ENCODE peak calls at places on chromosome 14, in seven cellular contexts. I, U, X, R, G, L and V are unnamed samples.

GRCh38 chr14:55638665-55639064 is 58.7 kb downstream of the KTN1 start:
- DNase-seq in I (no peak), U (no peak), X (no peak), R (no peak), G (no peak), L (no peak), V (no peak)

GRCh38 chr14:69151458-69152180 is 1.3 kb downstream of the DCAF5 start:
- DNase-seq in I (peak; percentile 82), U (peak; percentile 86), X (peak; percentile 67), R (peak; percentile 78), G (peak; percentile 89), L (peak; percentile 84), V (peak; percentile 76)

GRCh38 chr14:59918824-59919581 is 941 bp upstream of the LRRC9 start:
- DNase-seq in I (peak; percentile 46), U (peak; percentile 31), X (peak; percentile 18), R (no peak), G (peak; percentile 53), L (peak; percentile 12), V (no peak)

GRCh38 chr14:59055439-59056045 is 132.9 kb upstream of the DAAM1 start:
- DNase-seq in I (no peak), U (peak; percentile 29), X (peak; percentile 72), R (no peak), G (peak; percentile 64), L (peak; percentile 15), V (peak; percentile 26)

GRCh38 chr14:38078393-38078792 is 129.3 kb upstream of the SSTR1 start:
- DNase-seq in I (no peak), U (no peak), X (no peak), R (no peak), G (no peak), L (no peak), V (peak; percentile 30)

GRCh38 chr14:65423986-65424385 is 11.5 kb downstream of the FUT8 start:
- DNase-seq in I (no peak), U (no peak), X (no peak), R (no peak), G (no peak), L (no peak), V (no peak)

GRCh38 chr14:76516884-76517283 is 140.9 kb downstream of the ESRRB start:
- DNase-seq in I (no peak), U (no peak), X (no peak), R (no peak), G (no peak), L (no peak), V (no peak)

GRCh38 chr14:94203473-94204210 is 29.5 kb downstream of the PPP4R4 start:
- DNase-seq in I (no peak), U (no peak), X (no peak), R (no peak), G (no peak), L (no peak), V (no peak)

GRCh38 chr14:83905157-83905556 is 1624.8 kb upstream of the FLRT2 start:
- DNase-seq in I (no peak), U (no peak), X (no peak), R (no peak), G (no peak), L (no peak), V (no peak)

GRCh38 chr14:69314327-69314726 is 54.4 kb downstream of the GALNT16 start:
- DNase-seq in I (no peak), U (no peak), X (no peak), R (no peak), G (no peak), L (no peak), V (no peak)

GRCh38 chr14:39491134-39491541 is 58.9 kb upstream of the FBXO33 start:
- DNase-seq in I (no peak), U (no peak), X (peak; percentile 52), R (no peak), G (peak; percentile 63), L (no peak), V (no peak)

GRCh38 chr14:55973285-55973800 is 144.9 kb upstream of the PELI2 start:
- DNase-seq in I (no peak), U (no peak), X (no peak), R (no peak), G (no peak), L (no peak), V (no peak)

GRCh38 chr14:103292426-103293374 is 41.3 kb upstream of the EIF5 start:
- DNase-seq in I (peak; percentile 80), U (peak; percentile 86), X (peak; percentile 53), R (peak; percentile 80), G (peak; percentile 86), L (peak; percentile 80), V (peak; percentile 84)

GRCh38 chr14:79404874-79405273 is 806.4 kb downstream of the DIO2 start:
- DNase-seq in I (no peak), U (no peak), X (peak; percentile 31), R (no peak), G (peak; percentile 10), L (no peak), V (no peak)

GRCh38 chr14:86513564-86513963 is 983.6 kb downstream of the FLRT2 start:
- DNase-seq in I (no peak), U (no peak), X (no peak), R (no peak), G (no peak), L (no peak), V (no peak)

GRCh38 chr14:83425138-83425537 is 1891.5 kb upstream of the SEL1L start:
- DNase-seq in I (no peak), U (no peak), X (peak; percentile 42), R (no peak), G (no peak), L (no peak), V (no peak)

GRCh38 chr14:23612354-23612732 is 23.8 kb upstream of the DHRS2 start:
- DNase-seq in I (no peak), U (no peak), X (no peak), R (no peak), G (no peak), L (no peak), V (no peak)

GRCh38 chr14:23614395-23614828 is 21.8 kb upstream of the DHRS2 start:
- DNase-seq in I (no peak), U (no peak), X (no peak), R (no peak), G (no peak), L (no peak), V (no peak)

GRCh38 chr14:23612802-23613201 is 23.4 kb upstream of the DHRS2 start:
- DNase-seq in I (no peak), U (no peak), X (no peak), R (no peak), G (no peak), L (no peak), V (no peak)

GRCh38 chr14:23610815-23611289 is 25.3 kb upstream of the DHRS2 start:
- DNase-seq in I (no peak), U (no peak), X (no peak), R (no peak), G (no peak), L (no peak), V (no peak)

GRCh38 chr14:23613242-23614070 is 22.7 kb upstream of the DHRS2 start:
- DNase-seq in I (no peak), U (no peak), X (no peak), R (no peak), G (peak; percentile 26), L (no peak), V (no peak)
- H3K4me1 ChIP-seq in I (no peaks in the 10 kb centered on the region), U (no peaks in the 10 kb centered on the region), X (no peaks in the 10 kb centered on the region), R (no peaks in the 10 kb centered on the region), G (peaks cover 41% of the 10 kb centered on the region), L (no peaks in the 10 kb centered on the region), V (peaks cover 45% of the 10 kb centered on the region)

GRCh38 chr14:20347747-20348146 is 4.3 kb downstream of the PARP2 start:
- DNase-seq in I (no peak), U (no peak), X (no peak), R (no peak), G (no peak), L (no peak), V (no peak)
- H3K4me1 ChIP-seq in I (no peaks in the 10 kb centered on the region), U (peaks cover 3% of the 10 kb centered on the region), X (no peaks in the 10 kb centered on the region), R (peaks cover 7% of the 10 kb centered on the region), G (no peaks in the 10 kb centered on the region), L (no peaks in the 10 kb centered on the region), V (peaks cover 5% of the 10 kb centered on the region)

GRCh38 chr14:100066984-100067383 is 1.8 kb downstream of the EVL start:
- DNase-seq in I (no peak), U (no peak), X (no peak), R (no peak), G (no peak), L (no peak), V (no peak)
- H3K4me1 ChIP-seq in I (no peaks in the 10 kb centered on the region), U (no peaks in the 10 kb centered on the region), X (no peaks in the 10 kb centered on the region), R (peaks cover 35% of the 10 kb centered on the region), G (peaks cover 11% of the 10 kb centered on the region), L (no peaks in the 10 kb centered on the region), V (peaks cover 15% of the 10 kb centered on the region)

GRCh38 chr14:106843951-106844483 is 1317.6 kb downstream of the TMEM121 start:
- DNase-seq in I (no peak), U (peak; percentile 16), X (no peak), R (no peak), G (no peak), L (no peak), V (peak; percentile 75)

GRCh38 chr14:106841701-106842100 is 1315.3 kb downstream of the TMEM121 start:
- DNase-seq in I (no peak), U (no peak), X (no peak), R (no peak), G (no peak), L (no peak), V (no peak)

GRCh38 chr14:106844608-106845285 is 1318.4 kb downstream of the TMEM121 start:
- DNase-seq in I (peak; percentile 89), U (peak; percentile 53), X (no peak), R (peak; percentile 68), G (no peak), L (peak; percentile 22), V (peak; percentile 64)

GRCh38 chr14:106842687-106843086 is 1316.3 kb downstream of the TMEM121 start:
- DNase-seq in I (no peak), U (peak; percentile 17), X (no peak), R (no peak), G (no peak), L (peak; percentile 23), V (peak; percentile 46)

DNA sequence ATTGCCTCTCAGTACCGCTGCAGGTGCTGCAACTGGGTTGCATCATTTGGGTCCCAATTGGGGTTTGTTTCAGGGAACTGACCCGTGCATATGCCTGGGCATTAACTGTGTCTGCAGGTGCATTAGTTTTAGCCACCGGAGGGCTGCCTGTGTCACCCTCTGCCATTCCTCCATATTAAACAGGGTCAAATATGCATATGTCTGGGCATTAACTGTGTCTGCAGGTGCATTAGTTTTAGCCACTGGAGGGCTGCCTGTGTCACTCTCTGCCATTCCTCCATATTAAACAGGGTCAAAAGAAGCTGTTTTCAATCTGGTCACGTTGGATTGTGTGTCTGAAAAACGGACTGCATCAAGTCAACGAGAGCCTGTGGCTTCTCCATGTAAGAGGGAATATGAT is 1317.0 kb downstream of the TMEM121 start:
- DNase-seq in I (no peak), U (no peak), X (no peak), R (no peak), G (no peak), L (no peak), V (no peak)
- H3K4me1 ChIP-seq in I (no peaks in the 10 kb centered on the region), U (no peaks in the 10 kb centered on the region), X (no peaks in the 10 kb centered on the region), R (peaks cover 3% of the 10 kb centered on the region), G (no peaks in the 10 kb centered on the region), L (no peaks in the 10 kb centered on the region), V (peaks cover 14% of the 10 kb centered on the region)

DNA sequence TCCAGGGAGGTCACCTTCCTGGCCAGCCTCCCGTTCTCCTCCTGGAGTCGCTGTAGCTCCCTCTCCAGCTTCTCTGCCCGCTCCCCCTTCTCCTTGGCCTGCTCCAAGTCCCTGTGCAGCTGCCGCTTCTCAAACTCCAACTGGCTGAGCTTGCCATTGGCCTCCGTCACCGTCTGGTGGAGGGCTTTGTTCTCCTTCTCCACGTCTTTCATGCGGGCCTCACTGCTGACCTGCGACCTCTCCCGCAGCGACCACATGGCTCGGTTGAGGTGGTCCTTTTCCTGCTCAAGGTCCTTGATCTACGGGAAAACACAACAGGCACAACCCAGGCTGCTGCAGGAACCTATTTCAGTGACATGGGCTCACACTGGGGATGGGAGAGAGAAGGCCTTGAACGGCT is 69.3 kb upstream of the GPR68 start:
- DNase-seq in I (no peak), U (no peak), X (no peak), R (no peak), G (no peak), L (no peak), V (no peak)
- H3K4me1 ChIP-seq in I (no peaks in the 10 kb centered on the region), U (no peaks in the 10 kb centered on the region), X (no peaks in the 10 kb centered on the region), R (peaks cover 28% of the 10 kb centered on the region), G (peaks cover 6% of the 10 kb centered on the region), L (no peaks in the 10 kb centered on the region), V (peaks cover 21% of the 10 kb centered on the region)